ENCODE peak calls at places on chromosomes 3 and 15, in four cellular contexts. One of them, this sample, is unnamed.

GRCh38 chr3:40108643-40109042 is 200.9 kb upstream of the EIF1B start:
- DNase-seq in epithelial cell of esophagus: peak
- DNase-seq in endothelial cell: no peak
- DNase-seq in gastrocnemius medialis: no peak
- DNase-seq in this sample: no peak

GRCh38 chr3:154901263-154901662 is 178.9 kb upstream of the MME start:
- DNase-seq in epithelial cell of esophagus: no peak
- DNase-seq in gastrocnemius medialis: no peak
- DNase-seq in endothelial cell: no peak
- DNase-seq in this sample: no peak

GRCh38 chr15:57792729-57793449 is 86.4 kb downstream of the POLR2M start:
- DNase-seq in epithelial cell of esophagus: peak
- DNase-seq in endothelial cell: no peak
- DNase-seq in gastrocnemius medialis: no peak
- DNase-seq in this sample: no peak

GRCh38 chr15:71780349-71780976 is 29.9 kb upstream of the NR2E3 start:
- DNase-seq in gastrocnemius medialis: no peak
- DNase-seq in epithelial cell of esophagus: peak
- DNase-seq in endothelial cell: peak
- DNase-seq in this sample: peak

GRCh38 chr3:50124363-50125226 is 30.5 kb upstream of the SEMA3F start:
- DNase-seq in gastrocnemius medialis: no peak
- DNase-seq in endothelial cell: no peak
- DNase-seq in epithelial cell of esophagus: peak
- DNase-seq in this sample: no peak

GRCh38 chr15:80480171-80480811 is 76.1 kb downstream of the ARNT2 start:
- DNase-seq in epithelial cell of esophagus: no peak
- DNase-seq in gastrocnemius medialis: no peak
- DNase-seq in endothelial cell: no peak
- DNase-seq in this sample: no peak

GRCh38 chr3:71859128-71859519 is 74.2 kb upstream of the PROK2 start:
- DNase-seq in gastrocnemius medialis: no peak
- DNase-seq in epithelial cell of esophagus: peak
- DNase-seq in endothelial cell: no peak
- DNase-seq in this sample: no peak

GRCh38 chr3:88301273-88302002 is 151.7 kb downstream of the C3orf38 start:
- DNase-seq in endothelial cell: no peak
- DNase-seq in epithelial cell of esophagus: no peak
- DNase-seq in gastrocnemius medialis: no peak
- DNase-seq in this sample: no peak

GRCh38 chr3:16720367-16720766 is 115.1 kb upstream of the DAZL start:
- DNase-seq in endothelial cell: no peak
- DNase-seq in gastrocnemius medialis: no peak
- DNase-seq in epithelial cell of esophagus: no peak
- DNase-seq in this sample: no peak

GRCh38 chr15:31212286-31212685 is 110.8 kb upstream of the TRPM1 start:
- DNase-seq in endothelial cell: no peak
- DNase-seq in epithelial cell of esophagus: no peak
- DNase-seq in gastrocnemius medialis: no peak
- DNase-seq in this sample: no peak

GRCh38 chr3:12995389-12996180 is 77.6 kb downstream of the IQSEC1 start:
- DNase-seq in endothelial cell: no peak
- DNase-seq in gastrocnemius medialis: no peak
- DNase-seq in epithelial cell of esophagus: no peak
- DNase-seq in this sample: no peak

GRCh38 chr3:141401584-141402475 is 33.5 kb downstream of the ZBTB38 start:
- DNase-seq in gastrocnemius medialis: no peak
- DNase-seq in endothelial cell: peak
- DNase-seq in epithelial cell of esophagus: no peak
- DNase-seq in this sample: peak

GRCh38 chr15:101148881-101149664 is 102.8 kb downstream of the CHSY1 start:
- DNase-seq in gastrocnemius medialis: no peak
- DNase-seq in endothelial cell: peak
- DNase-seq in epithelial cell of esophagus: no peak
- DNase-seq in this sample: no peak

GRCh38 chr3:109195812-109196211 is 59.3 kb downstream of the C3orf85 start:
- DNase-seq in gastrocnemius medialis: no peak
- DNase-seq in endothelial cell: no peak
- DNase-seq in epithelial cell of esophagus: peak
- DNase-seq in this sample: no peak

GRCh38 chr3:24704496-24704895 is 209.8 kb upstream of the THRB start:
- DNase-seq in gastrocnemius medialis: no peak
- DNase-seq in endothelial cell: no peak
- DNase-seq in epithelial cell of esophagus: peak
- DNase-seq in this sample: no peak

GRCh38 chr3:121942116-121942786 is 48.0 kb downstream of the SLC15A2 start:
- DNase-seq in gastrocnemius medialis: no peak
- DNase-seq in epithelial cell of esophagus: peak
- DNase-seq in endothelial cell: no peak
- DNase-seq in this sample: no peak

GRCh38 chr15:92845109-92845508 is 55.0 kb upstream of the CHD2 start:
- DNase-seq in epithelial cell of esophagus: peak
- DNase-seq in endothelial cell: no peak
- DNase-seq in gastrocnemius medialis: no peak
- DNase-seq in this sample: no peak
- TF ChIP-seq CTCF in epithelial cell of esophagus: no peak
- TF ChIP-seq CTCF in endothelial cell: no peak
- TF ChIP-seq CTCF in gastrocnemius medialis: no peak
- TF ChIP-seq CTCF in this sample: no peak

GRCh38 chr3:138417559-138417982 is 16.8 kb upstream of the ESYT3 start:
- DNase-seq in gastrocnemius medialis: peak
- DNase-seq in epithelial cell of esophagus: peak
- DNase-seq in endothelial cell: peak
- DNase-seq in this sample: peak
- TF ChIP-seq CTCF in gastrocnemius medialis: peak
- TF ChIP-seq CTCF in epithelial cell of esophagus: peak
- TF ChIP-seq CTCF in endothelial cell: peak
- TF ChIP-seq CTCF in this sample: peak

GRCh38 chr3:114179575-114179974 is 723 bp upstream of the DRD3 start:
- DNase-seq in epithelial cell of esophagus: peak
- DNase-seq in gastrocnemius medialis: no peak
- DNase-seq in endothelial cell: no peak
- DNase-seq in this sample: no peak
- TF ChIP-seq CTCF in epithelial cell of esophagus: peak
- TF ChIP-seq CTCF in gastrocnemius medialis: no peak
- TF ChIP-seq CTCF in endothelial cell: no peak
- TF ChIP-seq CTCF in this sample: peak

GRCh38 chr3:53744351-53744750 is 101.9 kb downstream of the CHDH start:
- DNase-seq in endothelial cell: no peak
- DNase-seq in epithelial cell of esophagus: no peak
- DNase-seq in gastrocnemius medialis: no peak
- DNase-seq in this sample: no peak
- TF ChIP-seq CTCF in endothelial cell: no peak
- TF ChIP-seq CTCF in epithelial cell of esophagus: no peak
- TF ChIP-seq CTCF in gastrocnemius medialis: no peak
- TF ChIP-seq CTCF in this sample: no peak

GRCh38 chr3:80521081-80521480 is 753.3 kb upstream of the ROBO1 start:
- DNase-seq in endothelial cell: no peak
- DNase-seq in gastrocnemius medialis: no peak
- DNase-seq in epithelial cell of esophagus: no peak
- DNase-seq in this sample: no peak

GRCh38 chr3:80526153-80526552 is 758.4 kb upstream of the ROBO1 start:
- DNase-seq in epithelial cell of esophagus: peak
- DNase-seq in gastrocnemius medialis: no peak
- DNase-seq in endothelial cell: no peak
- DNase-seq in this sample: no peak
- TF ChIP-seq CTCF in epithelial cell of esophagus: peak
- TF ChIP-seq CTCF in gastrocnemius medialis: no peak
- TF ChIP-seq CTCF in endothelial cell: peak
- TF ChIP-seq CTCF in this sample: peak

GRCh38 chr3:57597240-57597972 is at the start of gene ARF4:
- DNase-seq in gastrocnemius medialis: peak
- DNase-seq in endothelial cell: peak
- DNase-seq in epithelial cell of esophagus: peak
- DNase-seq in this sample: peak
- TF ChIP-seq CTCF in gastrocnemius medialis: no peak
- TF ChIP-seq CTCF in endothelial cell: no peak
- TF ChIP-seq CTCF in epithelial cell of esophagus: peak
- TF ChIP-seq CTCF in this sample: no peak

GRCh38 chr15:63600646-63601025 is 3.4 kb downstream of the FBXL22 start:
- DNase-seq in epithelial cell of esophagus: peak
- DNase-seq in gastrocnemius medialis: peak
- DNase-seq in endothelial cell: peak
- DNase-seq in this sample: peak

GRCh38 chr15:63598467-63599400 is 1.5 kb downstream of the FBXL22 start:
- DNase-seq in endothelial cell: no peak
- DNase-seq in gastrocnemius medialis: no peak
- DNase-seq in epithelial cell of esophagus: no peak
- DNase-seq in this sample: no peak

GRCh38 chr15:63601026-63601726 is 4.0 kb downstream of the FBXL22 start:
- DNase-seq in endothelial cell: peak
- DNase-seq in epithelial cell of esophagus: peak
- DNase-seq in gastrocnemius medialis: no peak
- DNase-seq in this sample: peak

GRCh38 chr15:63600001-63600645 is 2.9 kb downstream of the FBXL22 start:
- DNase-seq in gastrocnemius medialis: no peak
- DNase-seq in epithelial cell of esophagus: peak
- DNase-seq in endothelial cell: no peak
- DNase-seq in this sample: peak

DNA sequence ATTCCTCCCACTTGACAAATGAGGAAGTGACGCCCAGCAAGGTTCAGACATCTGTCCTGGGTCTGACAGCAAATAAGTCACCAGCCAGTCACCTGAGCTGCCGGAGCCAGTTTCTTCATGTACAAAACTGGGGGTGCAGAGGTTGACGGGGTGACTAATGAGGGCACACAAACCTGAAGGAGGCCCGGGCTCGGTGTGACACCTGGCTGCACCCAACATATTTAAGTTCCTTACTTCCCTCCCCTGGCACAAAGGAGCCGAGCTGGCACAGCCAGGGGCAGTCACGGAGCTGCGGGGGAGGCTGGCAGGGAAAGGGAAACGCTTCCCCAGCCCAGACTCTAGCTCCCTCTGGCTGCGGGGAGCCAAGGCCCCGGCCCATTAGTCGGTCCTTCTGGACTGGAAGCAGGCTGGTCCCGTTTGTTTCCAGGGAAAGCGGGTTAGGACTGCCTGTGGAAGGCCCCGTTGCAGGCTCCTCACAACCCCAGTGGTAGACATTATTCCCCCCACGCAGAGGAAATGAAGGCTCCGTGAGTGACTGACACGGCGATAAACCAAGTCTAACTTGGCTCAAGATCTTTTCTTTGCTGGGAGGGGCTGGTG is 2.3 kb downstream of the FBXL22 start:
- DNase-seq in gastrocnemius medialis: peak
- DNase-seq in endothelial cell: peak
- DNase-seq in epithelial cell of esophagus: peak
- DNase-seq in this sample: no peak
- TF ChIP-seq CTCF in gastrocnemius medialis: peak
- TF ChIP-seq CTCF in endothelial cell: no peak
- TF ChIP-seq CTCF in epithelial cell of esophagus: peak
- TF ChIP-seq CTCF in this sample: peak